ENCODE peak calls at places on chromosomes 2 and 18, in ten cellular contexts. X, N, A, J, V, C, W, U, K and G are unnamed samples.
A peak's percentile ranks its signal among the peaks of the same experiment; 100 is the strongest.

GRCh38 chr2:127674241-127675209 is 805 bp downstream of the LIMS2 start:
- DNase-seq in X (no peak), N (no peak), A (peak; percentile 37), J (no peak), V (peak; percentile 29), C (no peak), W (no peak), U (no peak), K (no peak), G (no peak)

GRCh38 chr18:36769611-36770314 is 59.0 kb downstream of the TPGS2 start:
- DNase-seq in X (no peak), N (no peak), A (no peak), J (no peak), V (peak; percentile 77), C (peak; percentile 42), W (no peak), U (peak; percentile 15), K (no peak), G (no peak)

GRCh38 chr2:15636972-15637785 is 45.5 kb downstream of the DDX1 start:
- DNase-seq in X (peak; percentile 74), N (peak; percentile 61), A (peak; percentile 40), J (peak; percentile 10), V (peak; percentile 82), C (peak; percentile 78), W (peak; percentile 60), U (peak; percentile 71), K (peak; percentile 57), G (peak; percentile 55)

GRCh38 chr2:160876765-160877164 is 283.5 kb upstream of the TANK start:
- DNase-seq in X (no peak), N (no peak), A (no peak), J (no peak), V (no peak), C (no peak), W (no peak), U (peak; percentile 33), K (no peak), G (no peak)

GRCh38 chr18:60485207-60485606 is 112.6 kb upstream of the MC4R start:
- DNase-seq in X (peak; percentile 8), N (no peak), A (no peak), J (no peak), V (no peak), C (no peak), W (no peak), U (peak; percentile 21), K (no peak), G (no peak)

GRCh38 chr18:331231-331771 is 63.5 kb upstream of the THOC1 start:
- DNase-seq in X (no peak), N (no peak), A (peak; percentile 47), J (no peak), V (no peak), C (no peak), W (no peak), U (peak; percentile 58), K (no peak), G (no peak)

GRCh38 chr2:26587966-26588365 is 53.2 kb downstream of the CIB4 start:
- DNase-seq in X (no peak), N (no peak), A (no peak), J (no peak), V (no peak), C (no peak), W (no peak), U (no peak), K (no peak), G (no peak)

GRCh38 chr2:160522951-160523700 is 29.5 kb upstream of the RBMS1 start:
- DNase-seq in X (peak; percentile 60), N (no peak), A (no peak), J (no peak), V (no peak), C (no peak), W (no peak), U (peak; percentile 86), K (no peak), G (no peak)

GRCh38 chr2:201070966-201071304 is 536 bp downstream of the HYCC2 start:
- DNase-seq in X (no peak), N (no peak), A (no peak), J (no peak), V (no peak), C (peak; percentile 40), W (peak; percentile 32), U (peak; percentile 14), K (no peak), G (no peak)

GRCh38 chr18:23864620-23865019 is 149.9 kb upstream of the TTC39C start:
- DNase-seq in X (no peak), N (no peak), A (no peak), J (no peak), V (no peak), C (no peak), W (peak; percentile 89), U (no peak), K (peak; percentile 71), G (no peak)

GRCh38 chr2:127560201-127560928 is 24.9 kb downstream of the MYO7B start:
- DNase-seq in X (no peak), N (no peak), A (no peak), J (no peak), V (no peak), C (no peak), W (no peak), U (no peak), K (no peak), G (no peak)

GRCh38 chr2:196166876-196167275 is 4.5 kb downstream of the STK17B start:
- DNase-seq in X (peak; percentile 93), N (no peak), A (no peak), J (no peak), V (peak; percentile 12), C (no peak), W (no peak), U (peak; percentile 93), K (no peak), G (no peak)

GRCh38 chr2:141820893-141821292 is 309.9 kb downstream of the LRP1B start:
- DNase-seq in X (no peak), N (no peak), A (no peak), J (no peak), V (no peak), C (peak; percentile 22), W (no peak), U (no peak), K (no peak), G (no peak)

GRCh38 chr2:85997016-85997970 is 108.4 kb downstream of the POLR1A start:
- DNase-seq in X (no peak), N (no peak), A (no peak), J (no peak), V (no peak), C (no peak), W (no peak), U (peak; percentile 16), K (no peak), G (peak; percentile 36)